ENCODE peak calls at places on chromosomes 4 and X, in six cellular contexts. F, I, E, T, M and O are unnamed samples.

GRCh38 chr4:17721496-17722360 is 59.7 kb downstream of the FAM184B start:
- DNase-seq in F (no peak), I (no peak), E (no peak), T (no peak), M (no peak), O (no peak)

GRCh38 chrX:110286126-110286525 is 31.8 kb downstream of the AMMECR1 start:
- DNase-seq in F (no peak), I (no peak), E (peak; percentile 63), T (no peak), M (no peak), O (no peak)

GRCh38 chr4:85399270-85399669 is 75.7 kb upstream of the ARHGAP24 start:
- DNase-seq in F (no peak), I (no peak), E (no peak), T (no peak), M (no peak), O (no peak)

GRCh38 chr4:102404551-102404969 is 59.3 kb upstream of the SLC39A8 start:
- DNase-seq in F (no peak), I (no peak), E (no peak), T (no peak), M (peak; percentile 57), O (no peak)

GRCh38 chrX:3806630-3807029 is 93.2 kb upstream of the PRKX start:
- DNase-seq in F (no peak), I (no peak), E (no peak), T (no peak), M (no peak), O (no peak)

GRCh38 chr4:56828784-56829535 is 7.5 kb upstream of the SPINK2 start:
- DNase-seq in F (no peak), I (no peak), E (no peak), T (no peak), M (no peak), O (no peak)

GRCh38 chr4:8101213-8101781 is 57.3 kb downstream of the ABLIM2 start:
- DNase-seq in F (no peak), I (no peak), E (peak; percentile 34), T (peak; percentile 84), M (no peak), O (peak; percentile 81)

GRCh38 chrX:109890910-109891502 is 111.9 kb upstream of the TMEM164 start:
- DNase-seq in F (no peak), I (peak; percentile 35), E (peak; percentile 0), T (peak; percentile 49), M (peak; percentile 73), O (peak; percentile 29)

GRCh38 chr4:2931765-2932560 is 31.2 kb downstream of the NOP14 start:
- DNase-seq in F (peak; percentile 80), I (no peak), E (no peak), T (peak; percentile 61), M (no peak), O (peak; percentile 64)

GRCh38 chr4:111466821-111467605 is 678.2 kb upstream of the FAM241A start:
- DNase-seq in F (no peak), I (no peak), E (no peak), T (no peak), M (no peak), O (no peak)

GRCh38 chrX:39866229-39866628 is 231.5 kb downstream of the BCOR start:
- DNase-seq in F (no peak), I (no peak), E (no peak), T (no peak), M (no peak), O (no peak)

GRCh38 chr4:139410312-139410711 is 43.6 kb upstream of the RAB33B start:
- DNase-seq in F (no peak), I (no peak), E (no peak), T (no peak), M (no peak), O (no peak)

GRCh38 chr4:189769131-189769530 is 171.5 kb upstream of the FRG1 start:
- DNase-seq in F (no peak), I (peak; percentile 11), E (no peak), T (no peak), M (no peak), O (no peak)

GRCh38 chr4:87555751-87556619 is 26.8 kb upstream of the SPARCL1 start:
- DNase-seq in F (no peak), I (no peak), E (peak; percentile 76), T (no peak), M (no peak), O (no peak)

GRCh38 chr4:114209589-114209988 is 230.1 kb upstream of the ARSJ start:
- DNase-seq in F (no peak), I (no peak), E (no peak), T (no peak), M (no peak), O (no peak)

DNA sequence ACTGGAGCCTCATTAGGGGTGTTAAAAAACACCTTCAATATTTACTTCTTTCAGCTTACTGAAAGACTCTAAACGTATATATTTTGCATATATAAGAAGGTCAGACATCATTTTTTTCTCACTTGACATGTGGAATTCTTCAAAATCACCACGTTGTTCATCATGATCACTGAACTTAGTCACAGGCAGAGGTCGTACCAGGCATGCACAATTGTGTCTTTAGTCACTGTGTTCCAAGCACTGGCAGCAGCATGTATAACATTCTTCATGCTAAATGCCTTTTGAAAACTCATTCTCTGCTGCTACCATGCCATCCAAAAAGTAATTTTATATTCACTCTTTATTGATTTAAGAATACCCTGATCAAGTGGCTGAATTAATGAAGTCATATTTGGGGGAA is 229.3 kb upstream of the ARSJ start:
- DNase-seq in F (no peak), I (no peak), E (no peak), T (no peak), M (no peak), O (no peak)
- H3K4me3 ChIP-seq in F (no peak overlapping the region), I (no peak overlapping the region), E (no peak overlapping the region), T (no peak overlapping the region), M (no peak overlapping the region), O (no peak overlapping the region)

GRCh38 chrX:24987731-24988130 is 28.0 kb downstream of the ARX start:
- DNase-seq in F (no peak), I (no peak), E (no peak), T (no peak), M (no peak), O (no peak)
- H3K4me3 ChIP-seq in F (no peak overlapping the region), I (no peak overlapping the region), E (no peak overlapping the region), T (no peak overlapping the region), M (no peak overlapping the region), O (no peak overlapping the region)

GRCh38 chr4:168152837-168153500 is 60.6 kb downstream of the ANXA10 start:
- DNase-seq in F (no peak), I (no peak), E (no peak), T (no peak), M (no peak), O (no peak)
- H3K4me3 ChIP-seq in F (no peak overlapping the region), I (no peak overlapping the region), E (no peak overlapping the region), T (no peak overlapping the region), M (no peak overlapping the region), O (no peak overlapping the region)

GRCh38 chr4:186829740-186830449 is 106.2 kb upstream of the FAT1 start:
- DNase-seq in F (no peak), I (no peak), E (peak; percentile 47), T (no peak), M (no peak), O (no peak)
- H3K4me3 ChIP-seq in F (no peak overlapping the region), I (no peak overlapping the region), E (no peak overlapping the region), T (no peak overlapping the region), M (no peak overlapping the region), O (no peak overlapping the region)

DNA sequence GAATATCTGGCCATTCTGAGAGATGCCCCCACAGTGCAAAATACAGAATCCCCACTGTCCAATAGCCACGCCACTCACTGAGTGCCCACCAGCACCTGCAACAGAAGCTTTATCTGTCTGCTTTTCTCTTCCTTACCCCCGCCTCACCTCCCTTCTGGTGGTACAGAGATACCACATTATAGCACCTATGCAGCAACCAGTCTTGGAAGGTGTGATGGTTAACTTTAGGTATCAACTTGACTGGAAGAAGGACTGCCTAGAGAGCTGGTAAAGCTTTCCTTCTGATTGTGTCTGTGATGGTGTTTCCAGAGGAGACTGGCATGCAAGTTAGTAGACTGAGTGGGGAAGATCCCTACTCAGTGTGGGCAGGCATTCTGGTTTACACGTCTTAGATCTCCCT is 61.8 kb upstream of the TXK start:
- DNase-seq in F (no peak), I (no peak), E (no peak), T (no peak), M (no peak), O (no peak)
- H3K4me3 ChIP-seq in F (no peak overlapping the region), I (no peak overlapping the region), E (no peak overlapping the region), T (no peak overlapping the region), M (no peak overlapping the region), O (no peak overlapping the region)

GRCh38 chrX:107205770-107206696 is at the start of the genes DNAAF6 and NUP62CL:
- DNase-seq in F (no peak), I (peak; percentile 64), E (no peak), T (peak; percentile 72), M (peak; percentile 76), O (peak; percentile 68)

GRCh38 chrX:107207089-107207488 is 678 bp downstream of the DNAAF6 start:
- DNase-seq in F (no peak), I (no peak), E (no peak), T (no peak), M (no peak), O (no peak)

GRCh38 chrX:107207943-107208342 is 1.5 kb downstream of the DNAAF6 start:
- DNase-seq in F (no peak), I (no peak), E (no peak), T (no peak), M (no peak), O (no peak)

GRCh38 chrX:107204063-107204605 is 2.1 kb downstream of the NUP62CL start:
- DNase-seq in F (no peak), I (no peak), E (no peak), T (peak; percentile 55), M (peak; percentile 73), O (peak; percentile 80)

GRCh38 chrX:107206697-107207065 is 270 bp downstream of the DNAAF6 start:
- DNase-seq in F (no peak), I (no peak), E (no peak), T (no peak), M (no peak), O (no peak)
- H3K4me3 ChIP-seq in F (no peak overlapping the region), I (no peak overlapping the region), E (no peak overlapping the region), T (no peak overlapping the region), M (no peak overlapping the region), O (no peak overlapping the region)

DNA sequence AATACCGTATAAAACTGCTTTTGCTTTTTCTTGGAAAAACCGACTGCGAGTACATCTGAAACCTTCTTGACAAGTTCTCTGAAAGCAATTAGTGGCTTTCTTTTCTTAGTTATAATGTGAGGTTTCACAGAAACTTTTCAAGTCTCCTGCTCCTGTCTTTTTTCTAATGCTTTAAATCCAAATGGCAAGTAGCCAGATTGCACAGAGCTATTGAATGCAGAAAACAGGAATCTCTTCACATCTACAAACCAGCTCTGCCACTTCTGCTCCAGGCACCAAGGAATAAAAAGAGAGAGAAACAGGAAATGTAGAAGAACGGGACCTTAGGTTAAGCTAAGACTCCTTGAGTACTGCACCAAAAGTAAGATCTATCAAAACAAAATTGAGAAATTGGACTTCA is 267.3 kb upstream of the TET2 start:
- DNase-seq in F (no peak), I (no peak), E (no peak), T (no peak), M (no peak), O (no peak)
- H3K4me3 ChIP-seq in F (no peak overlapping the region), I (no peak overlapping the region), E (no peak overlapping the region), T (no peak overlapping the region), M (no peak overlapping the region), O (no peak overlapping the region)

DNA sequence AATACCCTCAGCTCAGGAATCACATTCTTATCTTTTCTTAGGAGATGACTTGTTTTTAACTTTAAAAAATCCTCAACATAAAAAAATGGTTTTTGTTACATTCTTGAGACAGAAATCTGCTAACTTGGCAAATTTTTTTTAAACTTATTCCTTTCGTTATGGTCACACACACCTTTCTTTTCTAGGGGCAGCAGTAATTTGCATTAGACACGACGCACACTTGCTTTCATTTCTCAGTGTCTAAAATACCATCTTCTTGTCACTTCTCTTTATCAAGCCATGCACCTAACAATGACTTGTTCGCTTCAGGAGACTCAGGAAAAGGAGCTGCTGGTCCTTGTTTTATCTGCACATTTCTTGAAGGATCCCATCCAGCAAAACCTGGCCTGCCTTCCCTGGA is 112.6 kb upstream of the TBL1X start:
- DNase-seq in F (no peak), I (no peak), E (no peak), T (no peak), M (no peak), O (no peak)
- H3K4me3 ChIP-seq in F (no peak overlapping the region), I (no peak overlapping the region), E (no peak overlapping the region), T (no peak overlapping the region), M (no peak overlapping the region), O (no peak overlapping the region)